ENCODE peak calls at places on chromosomes 1 and 21, in four cellular contexts. One of them, this sample, is unnamed.
A peak's percentile ranks its signal among the peaks of the same experiment; 100 is the strongest.

GRCh38 chr1:153534933-153535663 is 693 bp downstream of the S100A6 start:
- DNase-seq in neural progenitor cell: no peak
- DNase-seq in CD8-positive, alpha-beta T cell: no peak
- DNase-seq in stomach: peak; percentile 57
- DNase-seq in this sample: no peak

GRCh38 chr1:53128401-53128800 is 14.0 kb downstream of the SLC1A7 start:
- DNase-seq in stomach: no peak
- DNase-seq in CD8-positive, alpha-beta T cell: no peak
- DNase-seq in neural progenitor cell: no peak
- DNase-seq in this sample: no peak

GRCh38 chr1:178960781-178961180 is 64.9 kb upstream of the FAM20B start:
- DNase-seq in stomach: no peak
- DNase-seq in neural progenitor cell: no peak
- DNase-seq in CD8-positive, alpha-beta T cell: no peak
- DNase-seq in this sample: no peak

GRCh38 chr21:40511976-40512375 is 335.0 kb downstream of the DSCAM start:
- DNase-seq in CD8-positive, alpha-beta T cell: no peak
- DNase-seq in stomach: no peak
- DNase-seq in neural progenitor cell: no peak
- DNase-seq in this sample: no peak

GRCh38 chr1:116537439-116537838 is 33.4 kb downstream of the CD58 start:
- DNase-seq in neural progenitor cell: no peak
- DNase-seq in stomach: no peak
- DNase-seq in CD8-positive, alpha-beta T cell: no peak
- DNase-seq in this sample: no peak

GRCh38 chr1:25541889-25542658 is 1.3 kb upstream of the LDLRAP1 start:
- DNase-seq in neural progenitor cell: no peak
- DNase-seq in CD8-positive, alpha-beta T cell: no peak
- DNase-seq in stomach: no peak
- DNase-seq in this sample: no peak

GRCh38 chr1:111565079-111565478 is 54.5 kb upstream of the RAP1A start:
- DNase-seq in stomach: no peak
- DNase-seq in CD8-positive, alpha-beta T cell: no peak
- DNase-seq in neural progenitor cell: no peak
- DNase-seq in this sample: no peak

GRCh38 chr1:172764378-172764777 is 105.5 kb downstream of the FASLG start:
- DNase-seq in neural progenitor cell: no peak
- DNase-seq in CD8-positive, alpha-beta T cell: no peak
- DNase-seq in stomach: peak; percentile 27
- DNase-seq in this sample: peak; percentile 71

GRCh38 chr1:7954683-7955082 is 6.8 kb upstream of the PARK7 start:
- DNase-seq in stomach: no peak
- DNase-seq in CD8-positive, alpha-beta T cell: no peak
- DNase-seq in neural progenitor cell: no peak
- DNase-seq in this sample: no peak

GRCh38 chr1:22806584-22806983 is 95.9 kb downstream of the EPHB2 start:
- DNase-seq in neural progenitor cell: peak; percentile 94
- DNase-seq in CD8-positive, alpha-beta T cell: no peak
- DNase-seq in stomach: no peak
- DNase-seq in this sample: no peak

GRCh38 chr1:43147625-43148319 is 24.3 kb downstream of the EBNA1BP2 start:
- DNase-seq in stomach: peak; percentile 84
- DNase-seq in neural progenitor cell: peak; percentile 98
- DNase-seq in CD8-positive, alpha-beta T cell: no peak
- DNase-seq in this sample: peak; percentile 18

GRCh38 chr1:201597551-201598230 is 58.8 kb downstream of the NAV1 start:
- DNase-seq in CD8-positive, alpha-beta T cell: no peak
- DNase-seq in neural progenitor cell: no peak
- DNase-seq in stomach: peak; percentile 95
- DNase-seq in this sample: no peak

GRCh38 chr1:87866416-87866815 is 537.7 kb downstream of the LMO4 start:
- DNase-seq in neural progenitor cell: no peak
- DNase-seq in CD8-positive, alpha-beta T cell: no peak
- DNase-seq in stomach: no peak
- DNase-seq in this sample: no peak

GRCh38 chr1:76291186-76291585 is 216.6 kb downstream of the ST6GALNAC3 start:
- DNase-seq in neural progenitor cell: peak; percentile 18
- DNase-seq in CD8-positive, alpha-beta T cell: no peak
- DNase-seq in stomach: no peak
- DNase-seq in this sample: no peak

GRCh38 chr1:178263341-178263740 is 169.4 kb downstream of the RASAL2 start:
- DNase-seq in neural progenitor cell: no peak
- DNase-seq in stomach: no peak
- DNase-seq in CD8-positive, alpha-beta T cell: no peak
- DNase-seq in this sample: no peak

GRCh38 chr1:70403759-70404158 is 7.3 kb upstream of the CTH start:
- DNase-seq in stomach: no peak
- DNase-seq in neural progenitor cell: no peak
- DNase-seq in CD8-positive, alpha-beta T cell: no peak
- DNase-seq in this sample: no peak

GRCh38 chr21:45313015-45313414 is 25.3 kb upstream of the POFUT2 start:
- DNase-seq in neural progenitor cell: no peak
- DNase-seq in CD8-positive, alpha-beta T cell: no peak
- DNase-seq in stomach: no peak
- DNase-seq in this sample: no peak

GRCh38 chr1:173314656-173315055 is 107.5 kb upstream of the TNFSF4 start:
- DNase-seq in neural progenitor cell: no peak
- DNase-seq in stomach: no peak
- DNase-seq in CD8-positive, alpha-beta T cell: no peak
- DNase-seq in this sample: no peak

GRCh38 chr1:212485895-212486590 is 53.3 kb downstream of the NENF start:
- DNase-seq in CD8-positive, alpha-beta T cell: no peak
- DNase-seq in neural progenitor cell: no peak
- DNase-seq in stomach: peak; percentile 70
- DNase-seq in this sample: no peak

GRCh38 chr21:26759731-26760130 is 85.5 kb downstream of the ADAMTS1 start:
- DNase-seq in CD8-positive, alpha-beta T cell: no peak
- DNase-seq in stomach: no peak
- DNase-seq in neural progenitor cell: no peak
- DNase-seq in this sample: no peak
- H3K4me1 ChIP-seq in CD8-positive, alpha-beta T cell: no peaks in the 10 kb centered on the region
- H3K4me1 ChIP-seq in stomach: no peaks in the 10 kb centered on the region
- H3K4me1 ChIP-seq in neural progenitor cell: no peaks in the 10 kb centered on the region
- H3K4me1 ChIP-seq in this sample: no peaks in the 10 kb centered on the region

GRCh38 chr1:228085287-228085926 is 2.9 kb downstream of the ARF1 start:
- DNase-seq in CD8-positive, alpha-beta T cell: no peak
- DNase-seq in stomach: no peak
- DNase-seq in neural progenitor cell: peak; percentile 49
- DNase-seq in this sample: no peak

GRCh38 chr1:228082975-228083870 is 715 bp downstream of the ARF1 start:
- DNase-seq in neural progenitor cell: peak; percentile 59
- DNase-seq in CD8-positive, alpha-beta T cell: no peak
- DNase-seq in stomach: peak; percentile 63
- DNase-seq in this sample: no peak

GRCh38 chr1:228083871-228084278 is 1.4 kb downstream of the ARF1 start:
- DNase-seq in stomach: no peak
- DNase-seq in neural progenitor cell: peak; percentile 50
- DNase-seq in CD8-positive, alpha-beta T cell: no peak
- DNase-seq in this sample: no peak

GRCh38 chr1:228084797-228085196 is 2.3 kb downstream of the ARF1 start:
- DNase-seq in stomach: no peak
- DNase-seq in CD8-positive, alpha-beta T cell: no peak
- DNase-seq in neural progenitor cell: no peak
- DNase-seq in this sample: no peak

DNA sequence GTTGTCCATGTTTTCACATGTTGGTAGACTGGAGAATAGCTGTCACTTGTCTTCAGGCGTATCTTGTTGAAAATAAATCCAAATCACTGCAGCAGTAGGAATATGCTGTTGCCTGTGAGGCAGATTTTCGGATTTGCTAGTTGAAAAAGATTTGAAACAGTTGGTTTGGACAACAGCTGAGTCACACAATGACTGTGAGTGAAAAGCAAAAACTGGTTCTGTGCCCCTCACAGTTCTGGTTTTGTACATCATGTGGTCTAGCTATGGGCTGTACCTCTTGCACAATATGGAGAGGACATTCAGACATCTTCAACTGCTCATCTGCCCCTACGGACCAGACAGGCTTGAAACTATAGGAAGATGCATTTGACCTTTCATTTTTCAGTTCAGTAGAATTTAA is 1.8 kb downstream of the ARF1 start:
- DNase-seq in CD8-positive, alpha-beta T cell: no peak
- DNase-seq in stomach: no peak
- DNase-seq in neural progenitor cell: no peak
- DNase-seq in this sample: no peak
- H3K4me1 ChIP-seq in CD8-positive, alpha-beta T cell: peaks cover 70% of the 10 kb centered on the region
- H3K4me1 ChIP-seq in stomach: peaks cover 60% of the 10 kb centered on the region
- H3K4me1 ChIP-seq in neural progenitor cell: peaks cover 24% of the 10 kb centered on the region
- H3K4me1 ChIP-seq in this sample: peaks cover 63% of the 10 kb centered on the region

DNA sequence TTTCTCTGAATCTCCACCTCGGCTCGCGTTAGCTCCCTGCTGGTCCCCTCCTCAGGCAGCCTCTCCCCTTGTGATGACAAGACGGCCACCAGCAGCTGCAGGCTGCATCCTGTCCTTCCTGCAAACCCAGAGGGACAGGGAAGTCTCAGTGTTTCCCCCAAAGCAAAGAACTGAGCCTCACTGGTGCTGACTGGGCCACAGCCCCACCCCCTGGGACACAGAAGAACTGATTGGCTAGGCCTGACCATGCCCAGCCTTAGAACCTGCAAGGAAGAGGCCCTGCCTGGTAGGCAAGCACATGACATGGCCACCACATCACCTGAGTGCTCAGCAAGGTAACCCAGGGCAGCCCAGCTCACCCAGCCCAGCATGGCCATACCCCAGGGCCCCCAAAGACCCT is 34.6 kb downstream of the TMEM51 start:
- DNase-seq in stomach: no peak
- DNase-seq in CD8-positive, alpha-beta T cell: no peak
- DNase-seq in neural progenitor cell: peak; percentile 57
- DNase-seq in this sample: no peak
- H3K4me1 ChIP-seq in stomach: peaks cover 52% of the 10 kb centered on the region
- H3K4me1 ChIP-seq in CD8-positive, alpha-beta T cell: no peaks in the 10 kb centered on the region
- H3K4me1 ChIP-seq in neural progenitor cell: peaks cover 20% of the 10 kb centered on the region
- H3K4me1 ChIP-seq in this sample: no peaks in the 10 kb centered on the region

DNA sequence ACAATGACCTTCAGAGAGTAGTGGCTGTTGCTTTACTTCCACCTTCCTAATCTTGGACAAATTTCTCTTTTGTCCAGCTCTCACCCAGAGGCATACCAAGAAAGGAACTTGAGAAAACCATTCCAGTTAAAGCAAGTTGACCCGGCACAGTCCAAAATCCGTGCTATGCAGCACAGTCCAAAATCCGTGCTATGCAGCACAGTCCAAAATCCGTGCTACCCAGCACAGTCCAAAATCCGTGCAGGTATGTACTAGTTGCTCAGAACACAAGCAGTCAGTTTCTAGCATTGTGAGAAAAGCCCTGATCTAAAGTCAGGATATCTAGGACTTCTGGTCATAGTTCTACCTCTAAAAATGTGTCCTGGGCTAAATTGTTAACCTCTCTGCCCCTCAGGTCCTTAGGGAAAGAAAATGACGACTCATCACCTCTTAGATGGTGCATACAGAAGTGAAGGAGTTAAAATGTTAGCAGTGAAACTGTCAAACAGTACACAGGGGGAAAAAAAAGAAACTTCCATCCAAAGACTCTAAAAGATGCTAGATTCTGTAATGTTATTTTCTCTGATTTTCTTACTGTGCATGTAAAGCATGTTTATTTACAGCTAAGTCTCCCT is 40.3 kb upstream of the ENAH start:
- DNase-seq in stomach: no peak
- DNase-seq in CD8-positive, alpha-beta T cell: no peak
- DNase-seq in neural progenitor cell: no peak
- DNase-seq in this sample: no peak
- H3K4me1 ChIP-seq in stomach: peaks cover 33% of the 10 kb centered on the region
- H3K4me1 ChIP-seq in CD8-positive, alpha-beta T cell: no peaks in the 10 kb centered on the region
- H3K4me1 ChIP-seq in neural progenitor cell: no peaks in the 10 kb centered on the region
- H3K4me1 ChIP-seq in this sample: no peaks in the 10 kb centered on the region

GRCh38 chr1:183871142-183871541 is 66.2 kb downstream of the RGL1 start:
- DNase-seq in neural progenitor cell: peak; percentile 20
- DNase-seq in stomach: no peak
- DNase-seq in CD8-positive, alpha-beta T cell: no peak
- DNase-seq in this sample: no peak
- H3K4me1 ChIP-seq in neural progenitor cell: peaks cover 27% of the 10 kb centered on the region
- H3K4me1 ChIP-seq in stomach: peaks cover 6% of the 10 kb centered on the region
- H3K4me1 ChIP-seq in CD8-positive, alpha-beta T cell: peaks cover 13% of the 10 kb centered on the region
- H3K4me1 ChIP-seq in this sample: peaks cover 12% of the 10 kb centered on the region

DNA sequence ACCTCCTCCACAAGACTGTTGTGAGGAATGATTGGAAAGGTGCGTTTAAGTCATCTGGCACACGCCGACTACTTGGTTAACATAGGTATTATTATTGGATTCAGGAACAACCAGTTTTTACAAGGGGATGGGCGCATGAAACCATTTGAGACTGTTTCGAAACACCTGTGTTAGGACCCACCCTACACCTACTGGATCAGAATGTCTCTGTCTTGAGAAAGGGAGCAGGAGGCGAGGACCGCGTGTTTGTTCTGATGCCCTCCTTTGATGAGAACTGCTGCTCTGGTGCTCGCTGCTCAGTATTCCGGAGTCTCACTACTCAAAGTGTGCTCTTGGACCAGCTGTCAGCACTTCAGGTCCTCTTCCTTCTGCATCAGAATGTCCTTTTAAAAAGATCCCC is 7.3 kb downstream of the H6PD start:
- DNase-seq in CD8-positive, alpha-beta T cell: no peak
- DNase-seq in neural progenitor cell: no peak
- DNase-seq in stomach: peak; percentile 38
- DNase-seq in this sample: no peak
- H3K4me1 ChIP-seq in CD8-positive, alpha-beta T cell: peaks cover 34% of the 10 kb centered on the region
- H3K4me1 ChIP-seq in neural progenitor cell: peaks cover 7% of the 10 kb centered on the region
- H3K4me1 ChIP-seq in stomach: peaks cover 80% of the 10 kb centered on the region
- H3K4me1 ChIP-seq in this sample: peaks cover 15% of the 10 kb centered on the region

GRCh38 chr1:204146309-204146708 is 5.5 kb downstream of the ETNK2 start:
- DNase-seq in stomach: no peak
- DNase-seq in CD8-positive, alpha-beta T cell: no peak
- DNase-seq in neural progenitor cell: no peak
- DNase-seq in this sample: no peak
- H3K4me1 ChIP-seq in stomach: peaks cover 4% of the 10 kb centered on the region
- H3K4me1 ChIP-seq in CD8-positive, alpha-beta T cell: peaks cover 7% of the 10 kb centered on the region
- H3K4me1 ChIP-seq in neural progenitor cell: peaks cover 14% of the 10 kb centered on the region
- H3K4me1 ChIP-seq in this sample: no peaks in the 10 kb centered on the region

DNA sequence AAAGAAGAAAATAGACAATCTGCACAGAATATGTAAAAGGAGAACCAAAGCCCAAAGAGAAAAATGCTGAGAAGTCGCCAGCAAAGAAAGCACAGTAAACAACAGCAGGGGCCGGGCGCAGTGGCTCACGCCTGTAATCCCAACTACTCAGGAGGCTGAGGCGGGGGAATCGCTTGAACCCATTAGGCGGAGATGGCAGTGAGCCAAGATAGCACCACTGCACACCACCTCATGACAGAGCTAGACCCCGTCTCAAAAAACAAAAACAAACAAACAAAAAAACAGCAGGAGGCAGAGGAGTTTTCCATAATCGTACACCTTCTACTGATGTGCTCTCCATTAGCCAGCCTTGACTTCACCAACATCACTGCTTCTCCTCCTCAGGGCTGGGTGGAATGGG is 153.2 kb downstream of the LYPLAL1 start:
- DNase-seq in CD8-positive, alpha-beta T cell: no peak
- DNase-seq in neural progenitor cell: no peak
- DNase-seq in stomach: no peak
- DNase-seq in this sample: no peak
- H3K4me1 ChIP-seq in CD8-positive, alpha-beta T cell: no peaks in the 10 kb centered on the region
- H3K4me1 ChIP-seq in neural progenitor cell: no peaks in the 10 kb centered on the region
- H3K4me1 ChIP-seq in stomach: no peaks in the 10 kb centered on the region
- H3K4me1 ChIP-seq in this sample: no peaks in the 10 kb centered on the region